ENCODE peak calls at places on chromosomes 1 and 21, in five cellular contexts. M, Y, V, H and J are unnamed samples.

GRCh38 chr21:43865471-43866181 is 603 bp downstream of the AGPAT3 start:
- DNase-seq in Y (peak; percentile 65), M (peak; percentile 41), V (peak; percentile 37), H (no peak), J (peak; percentile 38)

GRCh38 chr1:41171266-41171874 is 70.7 kb downstream of the SCMH1 start:
- DNase-seq in M (no peak), V (no peak), Y (no peak), H (no peak), J (no peak)

GRCh38 chr1:5502310-5503194 is 489.7 kb downstream of the NPHP4 start:
- DNase-seq in H (no peak), Y (no peak), M (no peak), V (no peak), J (no peak)

GRCh38 chr1:94240822-94241221 is 3.4 kb upstream of the ARHGAP29 start:
- DNase-seq in M (no peak), H (no peak), V (no peak), Y (no peak), J (no peak)

GRCh38 chr21:37712204-37712934 is 203.9 kb downstream of the KCNJ6 start:
- DNase-seq in V (peak; percentile 31), H (peak; percentile 4), M (no peak), Y (no peak), J (no peak)

GRCh38 chr1:153344718-153345025 is 4.0 kb downstream of the PGLYRP4 start:
- DNase-seq in Y (no peak), H (no peak), V (no peak), M (no peak), J (no peak)

GRCh38 chr1:15314328-15315281 is 67.6 kb downstream of the FHAD1 start:
- DNase-seq in V (no peak), Y (no peak), H (no peak), M (no peak), J (no peak)

GRCh38 chr1:13699510-13699909 is 478 bp upstream of the PRDM2 start:
- DNase-seq in H (no peak), M (no peak), V (no peak), Y (no peak), J (no peak)

GRCh38 chr1:24894002-24894401 is 36.1 kb downstream of the RUNX3 start:
- DNase-seq in Y (no peak), M (no peak), H (no peak), V (no peak), J (no peak)

GRCh38 chr1:186473047-186473446 is 12.1 kb upstream of the PDC start:
- DNase-seq in H (no peak), V (no peak), Y (no peak), M (no peak), J (no peak)

GRCh38 chr1:41758904-41759548 is 159.7 kb downstream of the HIVEP3 start:
- DNase-seq in V (no peak), M (no peak), H (peak; percentile 18), Y (no peak), J (no peak)

GRCh38 chr1:6495041-6495441 is 3.6 kb upstream of the PLEKHG5 start:
- DNase-seq in H (no peak), M (no peak), Y (no peak), V (no peak), J (no peak)

GRCh38 chr1:197327776-197328364 is 59.8 kb downstream of the CRB1 start:
- DNase-seq in Y (no peak), H (no peak), M (no peak), V (no peak), J (no peak)

GRCh38 chr1:150575518-150576366 is 3.7 kb downstream of the MCL1 start:
- DNase-seq in H (no peak), M (no peak), V (no peak), Y (no peak), J (no peak)

GRCh38 chr1:163035791-163036249 is 33.3 kb upstream of the RGS4 start:
- DNase-seq in Y (no peak), V (no peak), H (peak; percentile 42), M (no peak), J (no peak)

GRCh38 chr1:98981917-98982513 is 22.6 kb downstream of the PLPPR5 start:
- DNase-seq in V (no peak), M (no peak), H (no peak), Y (no peak), J (no peak)

GRCh38 chr1:13550663-13551062 is 33.0 kb upstream of the PDPN start:
- DNase-seq in M (no peak), V (no peak), Y (no peak), H (no peak), J (no peak)

GRCh38 chr1:110034040-110034450 is 379 bp upstream of the STRIP1 start:
- DNase-seq in V (no peak), Y (no peak), H (no peak), M (no peak), J (no peak)

GRCh38 chr1:45097944-45098343 is 85.9 kb downstream of the UROD start:
- DNase-seq in H (no peak), Y (no peak), V (no peak), M (no peak), J (no peak)

GRCh38 chr1:93751391-93752250 is 70.0 kb upstream of the BCAR3 start:
- DNase-seq in M (no peak), H (no peak), V (no peak), Y (no peak), J (no peak)

GRCh38 chr1:56291374-56291841 is 288.0 kb downstream of the PLPP3 start:
- DNase-seq in V (no peak), M (no peak), Y (no peak), H (no peak), J (no peak)

GRCh38 chr1:39960461-39960958 is 5.6 kb downstream of the MFSD2A start:
- DNase-seq in H (no peak), V (no peak), Y (no peak), M (no peak), J (peak; percentile 7)

GRCh38 chr21:32861871-32862270 is 90.3 kb upstream of the PAXBP1 start:
- DNase-seq in M (no peak), Y (no peak), V (no peak), H (no peak), J (no peak)

GRCh38 chr1:985126-985525 is 3.2 kb upstream of the PERM1 start:
- DNase-seq in M (no peak), Y (no peak), V (no peak), H (no peak), J (no peak)

GRCh38 chr21:38440746-38441145 is 57.5 kb downstream of the ERG start:
- DNase-seq in V (no peak), H (peak; percentile 78), Y (no peak), M (no peak), J (no peak)

GRCh38 chr1:33085332-33085731 is 4.4 kb downstream of the AZIN2 start:
- DNase-seq in H (no peak), Y (no peak), V (no peak), M (no peak), J (no peak)

GRCh38 chr1:164637461-164638375 is 78.7 kb downstream of the PBX1 start:
- DNase-seq in M (no peak), H (peak; percentile 64), Y (no peak), V (no peak), J (no peak)

GRCh38 chr1:96416111-96416595 is 305.4 kb upstream of the PTBP2 start:
- DNase-seq in H (peak; percentile 72), Y (no peak), V (no peak), M (no peak), J (no peak)

GRCh38 chr1:232641507-232641906 is 11.6 kb upstream of the SIPA1L2 start:
- DNase-seq in V (no peak), M (no peak), H (no peak), Y (no peak), J (no peak)

GRCh38 chr1:202170726-202171125 is 10.3 kb upstream of the PTPN7 start:
- DNase-seq in V (no peak), Y (no peak), H (no peak), M (no peak), J (no peak)

GRCh38 chr1:93061895-93062792 is 16.9 kb upstream of the MTF2 start:
- DNase-seq in M (peak; percentile 13), H (no peak), Y (peak; percentile 53), V (peak; percentile 5), J (no peak)

GRCh38 chr1:210764536-210764935 is 369.4 kb downstream of the KCNH1 start:
- DNase-seq in M (no peak), Y (no peak), V (no peak), H (no peak), J (no peak)

GRCh38 chr1:236491469-236492136 is 32.2 kb upstream of the LGALS8 start:
- DNase-seq in Y (no peak), H (no peak), M (no peak), V (no peak), J (no peak)

GRCh38 chr1:1250828-1251284 is 4.3 kb upstream of the C1QTNF12 start:
- DNase-seq in H (no peak), Y (peak; percentile 72), V (peak; percentile 52), M (peak; percentile 61), J (peak; percentile 63)

GRCh38 chr21:42376338-42376982 is 10.1 kb upstream of the TFF1 start:
- DNase-seq in V (no peak), Y (no peak), H (no peak), M (no peak), J (peak; percentile 54)

GRCh38 chr1:40633563-40634376 is 31.7 kb downstream of the RIMS3 start:
- DNase-seq in M (no peak), H (no peak), V (no peak), Y (no peak), J (no peak)

GRCh38 chr1:179816196-179816960 is 61.2 kb downstream of the TOR1AIP2 start:
- DNase-seq in V (no peak), M (no peak), H (no peak), Y (no peak), J (no peak)

GRCh38 chr21:45391743-45392079 is 13.3 kb upstream of the COL18A1 start:
- DNase-seq in V (no peak), H (no peak), Y (no peak), M (no peak), J (no peak)

GRCh38 chr1:8349961-8350360 is 32.0 kb downstream of the SLC45A1 start:
- DNase-seq in M (no peak), H (no peak), V (no peak), Y (no peak), J (no peak)